ENCODE peak calls at places on chromosome 6, in seven cellular contexts. G, C, O, A, I, P and R are unnamed samples.

GRCh38 chr6:62528894-62529526 is 243.0 kb upstream of the KHDRBS2 start:
- DNase-seq in C (no peak), A (no peak), P (no peak), I (no peak), G (no peak), O (no peak), R (no peak)

GRCh38 chr6:25582101-25582500 is 69.9 kb upstream of the SCGN start:
- DNase-seq in C (no peak), I (no peak), P (no peak), G (no peak), A (no peak), O (no peak), R (no peak)

GRCh38 chr6:151512481-151512880 is 18.7 kb downstream of the CCDC170 start:
- DNase-seq in A (no peak), P (no peak), I (no peak), G (no peak), C (no peak), O (no peak), R (no peak)

GRCh38 chr6:144264270-144265060 is 20.7 kb upstream of the UTRN start:
- DNase-seq in I (no peak), A (peak; percentile 27), G (no peak), P (peak; percentile 45), O (no peak), C (no peak), R (peak; percentile 31)

GRCh38 chr6:16909599-16910360 is 148.5 kb upstream of the ATXN1 start:
- DNase-seq in C (no peak), G (no peak), A (no peak), O (no peak), I (no peak), P (no peak), R (no peak)

GRCh38 chr6:28615955-28616747 is 90.5 kb downstream of the GPX5 start:
- DNase-seq in C (no peak), G (no peak), P (no peak), A (no peak), I (peak; percentile 71), O (no peak), R (no peak)

GRCh38 chr6:39062014-39062740 is 13.6 kb downstream of the GLP1R start:
- DNase-seq in A (no peak), G (no peak), C (peak; percentile 58), O (peak; percentile 54), P (no peak), I (no peak), R (no peak)

GRCh38 chr6:45398075-45398817 is 20.5 kb upstream of the SUPT3H start:
- DNase-seq in I (no peak), O (no peak), G (no peak), A (no peak), C (no peak), P (no peak), R (no peak)

GRCh38 chr6:156454867-156455266 is 322.3 kb upstream of the ARID1B start:
- DNase-seq in P (no peak), A (no peak), O (no peak), I (no peak), G (no peak), C (no peak), R (no peak)

GRCh38 chr6:93337014-93337413 is 82.3 kb downstream of the EPHA7 start:
- DNase-seq in A (no peak), G (no peak), I (no peak), P (no peak), O (no peak), C (no peak), R (no peak)

GRCh38 chr6:127343753-127344659 is 597 bp upstream of the ECHDC1 start:
- DNase-seq in C (no peak), I (no peak), A (no peak), P (no peak), G (no peak), O (no peak), R (no peak)

GRCh38 chr6:151482290-151482689 is 11.5 kb upstream of the CCDC170 start:
- DNase-seq in O (no peak), A (no peak), C (no peak), I (no peak), P (no peak), G (no peak), R (no peak)

GRCh38 chr6:117448732-117449131 is 23.0 kb upstream of the ROS1 start:
- DNase-seq in O (no peak), G (no peak), I (no peak), P (no peak), A (no peak), C (no peak), R (no peak)

GRCh38 chr6:84774174-84775158 is 10.1 kb upstream of the TBX18 start:
- DNase-seq in O (peak; percentile 86), I (peak; percentile 81), A (peak; percentile 47), P (no peak), C (peak; percentile 73), G (peak; percentile 49), R (peak; percentile 71)

GRCh38 chr6:53293691-53294090 is 55.1 kb downstream of the ELOVL5 start:
- DNase-seq in G (no peak), P (no peak), I (no peak), O (no peak), C (no peak), A (no peak), R (no peak)

GRCh38 chr6:150269857-150270223 is 99.0 kb upstream of the IYD start:
- DNase-seq in P (peak; percentile 40), A (no peak), C (no peak), G (no peak), I (no peak), O (no peak), R (no peak)

GRCh38 chr6:159082039-159082815 is 37.4 kb upstream of the TAGAP start:
- DNase-seq in O (no peak), P (no peak), I (no peak), A (no peak), C (no peak), G (no peak), R (no peak)

GRCh38 chr6:54428437-54428836 is 120.2 kb downstream of the TINAG start:
- DNase-seq in A (no peak), G (no peak), P (no peak), C (no peak), I (no peak), O (no peak), R (no peak)

GRCh38 chr6:1310628-1311399 is 1.1 kb upstream of the FOXQ1 start:
- DNase-seq in G (no peak), C (no peak), P (peak; percentile 61), A (no peak), I (peak; percentile 60), O (peak; percentile 58), R (no peak)

GRCh38 chr6:123658848-123659247 is 22.1 kb upstream of the TRDN start:
- DNase-seq in O (no peak), G (no peak), A (no peak), P (no peak), C (no peak), I (no peak), R (no peak)

GRCh38 chr6:169571123-169571962 is 130.5 kb downstream of the WDR27 start:
- DNase-seq in G (no peak), I (no peak), O (no peak), A (no peak), C (no peak), P (no peak), R (no peak)

GRCh38 chr6:121310495-121310894 is 23.8 kb downstream of the TBC1D32 start:
- DNase-seq in G (no peak), O (no peak), P (no peak), I (no peak), C (no peak), A (no peak), R (no peak)

GRCh38 chr6:69090132-69090531 is 455.1 kb downstream of the ADGRB3 start:
- DNase-seq in C (no peak), I (no peak), O (no peak), G (no peak), P (no peak), A (peak; percentile 26), R (no peak)

GRCh38 chr6:16190214-16190613 is 48.2 kb upstream of the GMPR start:
- DNase-seq in I (no peak), O (no peak), G (no peak), A (no peak), C (no peak), P (no peak), R (no peak)

GRCh38 chr6:39079726-39080125 is 31.1 kb downstream of the GLP1R start:
- DNase-seq in G (no peak), A (no peak), I (no peak), C (no peak), P (no peak), O (no peak), R (no peak)

GRCh38 chr6:12395898-12396297 is 105.7 kb downstream of the EDN1 start:
- DNase-seq in P (no peak), A (no peak), G (no peak), O (no peak), I (no peak), C (no peak), R (no peak)

GRCh38 chr6:8579372-8579771 is 144.0 kb upstream of the SLC35B3 start:
- DNase-seq in G (no peak), O (no peak), P (no peak), I (no peak), A (no peak), C (no peak), R (no peak)

GRCh38 chr6:50853924-50854323 is 35.3 kb downstream of the TFAP2B start:
- DNase-seq in I (no peak), G (no peak), A (no peak), O (peak; percentile 34), P (no peak), C (no peak), R (no peak)

GRCh38 chr6:25831532-25832306 is at the start of gene SLC17A1:
- DNase-seq in O (no peak), G (no peak), I (no peak), C (no peak), A (no peak), P (no peak), R (no peak)

GRCh38 chr6:109901976-109902375 is 76.1 kb upstream of the GPR6 start:
- DNase-seq in I (no peak), P (no peak), A (no peak), O (no peak), C (no peak), G (no peak), R (no peak)